ENCODE peak calls at places on chromosome 15, in eight cellular contexts. M is stomach, H is HepG2, U is GM12864, E is RWPE2, C is PC-3, R is H9, I is BE2C. T is an unnamed sample.
A peak's percentile ranks its signal among the peaks of the same experiment; 100 is the strongest.

GRCh38 chr15:27768731-27769510 is 330.2 kb downstream of the OCA2 start:
- DNase-seq in M (no peak), H (no peak), U (no peak), E (peak; percentile 50), C (no peak), R (no peak), I (no peak), T (no peak)

GRCh38 chr15:28123408-28124023 is 24.4 kb upstream of the OCA2 start:
- DNase-seq in M (peak; percentile 77), H (peak; percentile 57), U (peak; percentile 8), E (peak; percentile 86), C (peak; percentile 85), R (peak; percentile 83), I (peak; percentile 79), T (peak; percentile 50)

GRCh38 chr15:98823012-98823458 is 174.7 kb downstream of the IGF1R start:
- DNase-seq in M (no peak), H (no peak), U (no peak), E (no peak), C (peak; percentile 78), R (peak; percentile 83), I (no peak), T (no peak)

GRCh38 chr15:22888120-22888859 is 49.8 kb downstream of the NIPA2 start:
- DNase-seq in M (no peak), H (no peak), U (no peak), E (peak; percentile 72), C (peak; percentile 84), R (no peak), I (no peak), T (no peak)

GRCh38 chr15:26260517-26261133 is 397.5 kb upstream of the ATP10A start:
- DNase-seq in M (no peak), H (peak; percentile 1), U (no peak), E (no peak), C (peak; percentile 35), R (peak; percentile 82), I (peak; percentile 27), T (no peak)

GRCh38 chr15:25739687-25740121 is 123.4 kb downstream of the ATP10A start:
- DNase-seq in M (no peak), H (no peak), U (no peak), E (no peak), C (peak; percentile 38), R (peak; percentile 53), I (no peak), T (no peak)

GRCh38 chr15:67189326-67190051 is 65.0 kb downstream of the AAGAB start:
- DNase-seq in M (peak; percentile 66), H (no peak), U (no peak), E (no peak), C (no peak), R (no peak), I (no peak), T (no peak)

GRCh38 chr15:69154684-69155083 is 5.8 kb upstream of the GLCE start:
- DNase-seq in M (no peak), H (no peak), U (no peak), E (no peak), C (peak; percentile 61), R (no peak), I (no peak), T (no peak)

GRCh38 chr15:50058231-50058630 is 60.8 kb downstream of the ATP8B4 start:
- DNase-seq in M (no peak), H (no peak), U (no peak), E (no peak), C (no peak), R (no peak), I (no peak), T (no peak)

GRCh38 chr15:90557651-90558084 is 27.9 kb downstream of the CRTC3 start:
- DNase-seq in M (peak; percentile 93), H (no peak), U (no peak), E (no peak), C (no peak), R (no peak), I (peak; percentile 72), T (no peak)

GRCh38 chr15:52005748-52006701 is 13.0 kb upstream of the MAPK6 start:
- DNase-seq in M (no peak), H (peak; percentile 70), U (peak; percentile 77), E (no peak), C (peak; percentile 62), R (no peak), I (no peak), T (no peak)
- TF ChIP-seq CTCF in M (no peak), H (no peak), U (no peak), E (no peak), C (no peak), R (no peak), I (no peak), T (no peak)

GRCh38 chr15:96582473-96582872 is 252.0 kb downstream of the NR2F2 start:
- DNase-seq in M (no peak), H (no peak), U (no peak), E (no peak), C (no peak), R (no peak), I (no peak), T (no peak)

GRCh38 chr15:96583671-96584070 is 253.2 kb downstream of the NR2F2 start:
- DNase-seq in M (peak; percentile 28), H (no peak), U (no peak), E (no peak), C (no peak), R (no peak), I (no peak), T (no peak)

GRCh38 chr15:96586901-96587300 is 256.4 kb downstream of the NR2F2 start:
- DNase-seq in M (no peak), H (no peak), U (no peak), E (no peak), C (no peak), R (no peak), I (no peak), T (no peak)

GRCh38 chr15:96585634-96586386 is 255.3 kb downstream of the NR2F2 start:
- DNase-seq in M (no peak), H (no peak), U (no peak), E (no peak), C (peak; percentile 4), R (no peak), I (no peak), T (no peak)
- TF ChIP-seq CTCF in M (peak; percentile 18), H (no peak), U (no peak), E (peak; percentile 53), C (peak; percentile 44), R (peak; percentile 44), I (peak; percentile 59), T (no peak)

GRCh38 chr15:61216519-61216918 is 12.6 kb downstream of the RORA start:
- DNase-seq in M (no peak), H (no peak), U (no peak), E (no peak), C (no peak), R (peak; percentile 56), I (no peak), T (no peak)
- TF ChIP-seq CTCF in M (no peak), H (peak; percentile 43), U (no peak), E (peak; percentile 48), C (peak; percentile 32), R (peak; percentile 73), I (peak; percentile 41), T (no peak)

GRCh38 chr15:70208332-70208731 is 110.6 kb upstream of the TLE3 start:
- DNase-seq in M (no peak), H (no peak), U (no peak), E (peak; percentile 45), C (no peak), R (peak; percentile 7), I (no peak), T (no peak)

GRCh38 chr15:70210076-70210475 is 112.4 kb upstream of the TLE3 start:
- DNase-seq in M (no peak), H (no peak), U (no peak), E (peak; percentile 55), C (no peak), R (peak; percentile 10), I (no peak), T (no peak)

GRCh38 chr15:70212288-70212962 is 114.7 kb upstream of the TLE3 start:
- DNase-seq in M (no peak), H (no peak), U (no peak), E (no peak), C (no peak), R (peak; percentile 20), I (no peak), T (no peak)

GRCh38 chr15:70209499-70209898 is 111.8 kb upstream of the TLE3 start:
- DNase-seq in M (no peak), H (no peak), U (no peak), E (peak; percentile 40), C (no peak), R (peak; percentile 9), I (no peak), T (no peak)

GRCh38 chr15:70210538-70210937 is 112.8 kb upstream of the TLE3 start:
- DNase-seq in M (no peak), H (no peak), U (no peak), E (peak; percentile 30), C (no peak), R (peak; percentile 28), I (no peak), T (no peak)
- TF ChIP-seq CTCF in M (no peak), H (peak; percentile 54), U (peak; percentile 32), E (no peak), C (no peak), R (peak; percentile 47), I (no peak), T (no peak)

GRCh38 chr15:89423981-89424380 is 72.4 kb downstream of the RHCG start:
- DNase-seq in M (no peak), H (no peak), U (no peak), E (no peak), C (no peak), R (no peak), I (no peak), T (no peak)
- TF ChIP-seq CTCF in M (no peak), H (no peak), U (no peak), E (no peak), C (no peak), R (peak; percentile 44), I (no peak), T (no peak)

GRCh38 chr15:76973906-76974305 is 21.0 kb upstream of the PSTPIP1 start:
- DNase-seq in M (no peak), H (no peak), U (no peak), E (no peak), C (no peak), R (no peak), I (no peak), T (no peak)

GRCh38 chr15:76972420-76973361 is 22.2 kb upstream of the PSTPIP1 start:
- DNase-seq in M (no peak), H (no peak), U (no peak), E (no peak), C (no peak), R (no peak), I (no peak), T (no peak)

GRCh38 chr15:76973362-76973743 is 21.6 kb upstream of the PSTPIP1 start:
- DNase-seq in M (no peak), H (peak; percentile 12), U (no peak), E (no peak), C (peak; percentile 17), R (peak; percentile 87), I (peak; percentile 76), T (peak; percentile 66)

GRCh38 chr15:76976572-76977270 is 18.2 kb upstream of the PSTPIP1 start:
- DNase-seq in M (no peak), H (no peak), U (no peak), E (no peak), C (no peak), R (no peak), I (no peak), T (no peak)

GRCh38 chr15:76974456-76975083 is 20.4 kb upstream of the PSTPIP1 start:
- DNase-seq in M (no peak), H (no peak), U (no peak), E (no peak), C (no peak), R (no peak), I (no peak), T (no peak)
- TF ChIP-seq CTCF in M (no peak), H (no peak), U (no peak), E (no peak), C (no peak), R (no peak), I (no peak), T (no peak)